ENCODE peak calls at places on chromosomes 13 and 19, in four cellular contexts. One of them, this sample, is unnamed.

GRCh38 chr19:3094638-3095374 is 644 bp downstream of the GNA11 start:
- DNase-seq in HepG2: no peak
- DNase-seq in K562: no peak
- DNase-seq in GM12878: no peak
- DNase-seq in this sample: no peak

GRCh38 chr19:8641908-8642547 is 11.6 kb downstream of the NFILZ start:
- DNase-seq in HepG2: peak
- DNase-seq in K562: peak
- DNase-seq in GM12878: no peak
- DNase-seq in this sample: no peak

GRCh38 chr13:36685912-36686311 is 12.1 kb downstream of the SERTM1 start:
- DNase-seq in HepG2: no peak
- DNase-seq in K562: no peak
- DNase-seq in GM12878: no peak
- DNase-seq in this sample: no peak

GRCh38 chr19:11423804-11424318 is 4.7 kb upstream of the RGL3 start:
- DNase-seq in HepG2: no peak
- DNase-seq in K562: peak
- DNase-seq in GM12878: no peak
- DNase-seq in this sample: no peak

GRCh38 chr19:33778089-33778791 is 18.4 kb upstream of the KCTD15 start:
- DNase-seq in HepG2: peak
- DNase-seq in K562: peak
- DNase-seq in GM12878: peak
- DNase-seq in this sample: peak

GRCh38 chr19:3585301-3586123 is at the start of gene GIPC3:
- DNase-seq in HepG2: no peak
- DNase-seq in K562: peak
- DNase-seq in GM12878: no peak
- DNase-seq in this sample: peak

GRCh38 chr13:88257706-88258105 is 586.5 kb downstream of the SLITRK5 start:
- DNase-seq in HepG2: no peak
- DNase-seq in K562: no peak
- DNase-seq in GM12878: no peak
- DNase-seq in this sample: no peak

GRCh38 chr19:46776927-46777911 is 11.2 kb downstream of the SLC1A5 start:
- DNase-seq in HepG2: no peak
- DNase-seq in K562: peak
- DNase-seq in GM12878: no peak
- DNase-seq in this sample: peak

GRCh38 chr19:35755550-35756371 is 1.1 kb downstream of the HSPB6 start:
- DNase-seq in HepG2: no peak
- DNase-seq in K562: no peak
- DNase-seq in GM12878: no peak
- DNase-seq in this sample: peak

GRCh38 chr13:77800219-77800618 is 102.7 kb downstream of the SLAIN1 start:
- DNase-seq in HepG2: no peak
- DNase-seq in K562: no peak
- DNase-seq in GM12878: no peak
- DNase-seq in this sample: no peak

GRCh38 chr19:31436121-31436776 is 87.0 kb upstream of the TSHZ3 start:
- DNase-seq in HepG2: no peak
- DNase-seq in K562: no peak
- DNase-seq in GM12878: no peak
- DNase-seq in this sample: no peak

GRCh38 chr13:110521296-110521680 is 40.2 kb downstream of the RAB20 start:
- DNase-seq in HepG2: no peak
- DNase-seq in K562: no peak
- DNase-seq in GM12878: no peak
- DNase-seq in this sample: no peak

GRCh38 chr19:36008336-36008978 is at the start of gene SYNE4:
- DNase-seq in HepG2: peak
- DNase-seq in K562: no peak
- DNase-seq in GM12878: no peak
- DNase-seq in this sample: peak

GRCh38 chr13:112240076-112240475 is 136.1 kb upstream of the SPACA7 start:
- DNase-seq in HepG2: no peak
- DNase-seq in K562: no peak
- DNase-seq in GM12878: no peak
- DNase-seq in this sample: no peak

GRCh38 chr19:54464624-54465266 is 1.2 kb upstream of the LENG9 start:
- DNase-seq in HepG2: peak
- DNase-seq in K562: peak
- DNase-seq in GM12878: no peak
- DNase-seq in this sample: peak

GRCh38 chr19:45862271-45862563 is 730 bp downstream of the SYMPK start:
- DNase-seq in HepG2: no peak
- DNase-seq in K562: no peak
- DNase-seq in GM12878: no peak
- DNase-seq in this sample: no peak

GRCh38 chr13:54859827-54860226 is 1831.2 kb downstream of the OLFM4 start:
- DNase-seq in HepG2: no peak
- DNase-seq in K562: no peak
- DNase-seq in GM12878: no peak
- DNase-seq in this sample: no peak

GRCh38 chr19:17497149-17497798 is 14.2 kb upstream of the PGLS start:
- DNase-seq in HepG2: no peak
- DNase-seq in K562: no peak
- DNase-seq in GM12878: no peak
- DNase-seq in this sample: peak

GRCh38 chr13:94268661-94269060 is 210.8 kb downstream of the DCT start:
- DNase-seq in HepG2: no peak
- DNase-seq in K562: no peak
- DNase-seq in GM12878: no peak
- DNase-seq in this sample: no peak

GRCh38 chr19:16524991-16525734 is 17.1 kb downstream of the CHERP start:
- DNase-seq in HepG2: no peak
- DNase-seq in K562: peak
- DNase-seq in GM12878: no peak
- DNase-seq in this sample: no peak

GRCh38 chr19:52520013-52520412 is 7.5 kb upstream of the ZNF808 start:
- DNase-seq in HepG2: no peak
- DNase-seq in K562: no peak
- DNase-seq in GM12878: no peak
- DNase-seq in this sample: no peak

GRCh38 chr19:56699552-56699951 is 28.0 kb upstream of the ZNF835 start:
- DNase-seq in HepG2: no peak
- DNase-seq in K562: no peak
- DNase-seq in GM12878: no peak
- DNase-seq in this sample: no peak

GRCh38 chr19:32407004-32407992 is 1.7 kb downstream of the DPY19L3 start:
- DNase-seq in HepG2: peak
- DNase-seq in K562: peak
- DNase-seq in GM12878: no peak
- DNase-seq in this sample: no peak

GRCh38 chr19:35207391-35207871 is 21.1 kb downstream of the FAM187B start:
- DNase-seq in HepG2: no peak
- DNase-seq in K562: no peak
- DNase-seq in GM12878: no peak
- DNase-seq in this sample: no peak

GRCh38 chr13:22091222-22091970 is 420.5 kb downstream of the FGF9 start:
- DNase-seq in HepG2: no peak
- DNase-seq in K562: no peak
- DNase-seq in GM12878: no peak
- DNase-seq in this sample: no peak

GRCh38 chr19:45115809-45116615 is 23.0 kb downstream of the PPP1R37 start:
- DNase-seq in HepG2: no peak
- DNase-seq in K562: no peak
- DNase-seq in GM12878: no peak
- DNase-seq in this sample: no peak

GRCh38 chr13:44312898-44313551 is 60.6 kb upstream of the SERP2 start:
- DNase-seq in HepG2: peak
- DNase-seq in K562: no peak
- DNase-seq in GM12878: no peak
- DNase-seq in this sample: no peak

GRCh38 chr19:56927294-56927693 is 86.8 kb upstream of the PEG3 start:
- DNase-seq in HepG2: peak
- DNase-seq in K562: no peak
- DNase-seq in GM12878: no peak
- DNase-seq in this sample: no peak

GRCh38 chr13:73198888-73199497 is 140.2 kb downstream of the KLF5 start:
- DNase-seq in HepG2: peak
- DNase-seq in K562: no peak
- DNase-seq in GM12878: no peak
- DNase-seq in this sample: no peak

GRCh38 chr19:6068711-6069110 is 41.6 kb downstream of the RFX2 start:
- DNase-seq in HepG2: no peak
- DNase-seq in K562: no peak
- DNase-seq in GM12878: no peak
- DNase-seq in this sample: no peak

GRCh38 chr13:55432814-55433213 is 1707.9 kb upstream of the PRR20A start:
- DNase-seq in HepG2: no peak
- DNase-seq in K562: no peak
- DNase-seq in GM12878: no peak
- DNase-seq in this sample: no peak

GRCh38 chr19:16829822-16830289 is 658 bp downstream of the SIN3B start:
- DNase-seq in HepG2: no peak
- DNase-seq in K562: peak
- DNase-seq in GM12878: no peak
- DNase-seq in this sample: no peak

GRCh38 chr19:45870798-45871197 is 6.7 kb downstream of the FOXA3 start:
- DNase-seq in HepG2: no peak
- DNase-seq in K562: no peak
- DNase-seq in GM12878: no peak
- DNase-seq in this sample: no peak

GRCh38 chr19:6713773-6714692 is 6.4 kb downstream of the C3 start:
- DNase-seq in HepG2: no peak
- DNase-seq in K562: no peak
- DNase-seq in GM12878: no peak
- DNase-seq in this sample: no peak

GRCh38 chr19:29480507-29480906 is 45.3 kb upstream of the VSTM2B start:
- DNase-seq in HepG2: no peak
- DNase-seq in K562: no peak
- DNase-seq in GM12878: no peak
- DNase-seq in this sample: no peak

GRCh38 chr19:1292419-1293151 is 6.9 kb downstream of the EFNA2 start:
- DNase-seq in HepG2: no peak
- DNase-seq in K562: no peak
- DNase-seq in GM12878: no peak
- DNase-seq in this sample: no peak

GRCh38 chr13:46852168-46852567 is 44.7 kb downstream of the HTR2A start:
- DNase-seq in HepG2: no peak
- DNase-seq in K562: no peak
- DNase-seq in GM12878: no peak
- DNase-seq in this sample: no peak

GRCh38 chr19:1874554-1875185 is 10.6 kb downstream of the ABHD17A start:
- DNase-seq in HepG2: no peak
- DNase-seq in K562: no peak
- DNase-seq in GM12878: no peak
- DNase-seq in this sample: no peak

GRCh38 chr13:104953588-104953987 is 1581.9 kb downstream of the EFNB2 start:
- DNase-seq in HepG2: no peak
- DNase-seq in K562: no peak
- DNase-seq in GM12878: no peak
- DNase-seq in this sample: no peak
- TF ChIP-seq SP1 in HepG2: no peak
- TF ChIP-seq SP1 in K562: no peak
- TF ChIP-seq SP1 in GM12878: no peak
- TF ChIP-seq SP1 in this sample: no peak

GRCh38 chr13:114111577-114111976 is 20.8 kb downstream of the RASA3 start:
- DNase-seq in HepG2: no peak
- DNase-seq in K562: no peak
- DNase-seq in GM12878: no peak
- DNase-seq in this sample: no peak
- TF ChIP-seq TCF7 in HepG2: no peak
- TF ChIP-seq TCF7 in K562: no peak
- TF ChIP-seq TCF7 in GM12878: no peak
- TF ChIP-seq TCF7 in this sample: no peak

DNA sequence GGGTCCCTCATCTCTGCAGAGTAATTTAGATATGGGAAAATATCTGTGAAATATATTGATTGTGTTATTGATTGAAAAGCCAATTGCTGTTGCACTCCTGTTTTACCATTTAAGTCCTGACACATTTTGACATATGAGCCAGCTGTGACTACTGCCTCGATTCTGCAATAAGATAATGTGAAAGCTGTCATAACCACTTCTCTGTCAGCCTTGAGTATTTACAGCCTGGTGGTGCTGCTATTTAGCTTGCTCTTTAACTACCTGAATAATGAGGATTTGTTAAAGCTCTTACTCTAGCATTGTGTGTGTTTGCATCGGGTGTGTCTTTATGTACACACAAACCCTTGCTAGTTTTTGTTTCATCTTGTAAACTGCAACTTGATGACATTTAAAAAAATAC is 550.0 kb downstream of the DACH1 start:
- DNase-seq in HepG2: no peak
- DNase-seq in K562: no peak
- DNase-seq in GM12878: no peak
- DNase-seq in this sample: no peak
- TF ChIP-seq SP1 in HepG2: no peak
- TF ChIP-seq SP1 in K562: no peak
- TF ChIP-seq SP1 in GM12878: no peak
- TF ChIP-seq SP1 in this sample: no peak

GRCh38 chr19:49338023-49338677 is 2.9 kb downstream of the CD37 start:
- DNase-seq in HepG2: no peak
- DNase-seq in K562: no peak
- DNase-seq in GM12878: no peak
- DNase-seq in this sample: peak

GRCh38 chr19:49338691-49339363 is 3.6 kb downstream of the CD37 start:
- DNase-seq in HepG2: no peak
- DNase-seq in K562: peak
- DNase-seq in GM12878: no peak
- DNase-seq in this sample: peak

GRCh38 chr19:49340865-49341718 is 5.9 kb downstream of the CD37 start:
- DNase-seq in HepG2: no peak
- DNase-seq in K562: no peak
- DNase-seq in GM12878: no peak
- DNase-seq in this sample: no peak

GRCh38 chr19:49340069-49340864 is 5.1 kb downstream of the CD37 start:
- DNase-seq in HepG2: peak
- DNase-seq in K562: peak
- DNase-seq in GM12878: peak
- DNase-seq in this sample: peak

DNA sequence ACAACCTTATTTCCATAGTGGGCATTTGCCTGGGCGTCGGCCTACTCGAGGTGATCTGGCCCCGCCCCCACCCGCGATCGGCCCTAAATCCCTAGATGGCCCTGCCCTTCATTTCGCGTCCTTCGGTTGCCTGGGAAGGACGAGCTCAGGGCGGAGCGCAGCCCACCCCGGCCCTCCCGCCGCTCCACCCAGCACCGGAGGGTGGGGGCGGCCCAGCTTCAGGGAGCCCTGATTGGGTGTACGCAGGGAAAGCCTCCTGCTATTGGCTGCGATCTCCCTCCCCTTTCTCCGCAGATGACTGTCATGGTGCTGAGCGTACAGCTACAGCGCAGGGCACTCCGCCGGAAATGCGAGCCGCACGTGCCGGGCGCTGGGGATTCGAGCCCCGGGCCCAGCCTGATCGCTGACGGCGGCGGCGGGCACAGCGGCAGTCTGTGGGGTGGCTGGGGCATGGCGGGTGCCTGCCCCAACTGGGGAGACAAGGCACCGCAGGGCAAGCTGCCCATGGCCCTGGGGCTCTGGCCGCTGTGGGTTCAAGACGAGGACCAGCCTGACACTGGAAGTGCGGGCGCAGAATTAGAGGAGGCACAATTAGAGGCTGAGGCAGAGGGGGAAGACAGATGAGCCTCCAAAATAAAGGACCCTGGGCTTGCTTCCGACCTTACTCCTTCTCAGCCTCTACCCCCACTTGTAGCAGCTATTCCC is 4.3 kb downstream of the CD37 start:
- DNase-seq in HepG2: no peak
- DNase-seq in K562: peak
- DNase-seq in GM12878: no peak
- DNase-seq in this sample: peak
- TF ChIP-seq TCF7 in HepG2: no peak
- TF ChIP-seq TCF7 in K562: no peak
- TF ChIP-seq TCF7 in GM12878: no peak
- TF ChIP-seq TCF7 in this sample: peak